ENCODE peak calls at places on chromosomes 12 and 14, in six cellular contexts. One of them, this sample, is unnamed.

GRCh38 chr14:68563256-68564131 is 229.4 kb downstream of the ZFP36L1 start:
- DNase-seq in astrocyte: peak; percentile 79
- DNase-seq in HT1080: no peak
- DNase-seq in GM13977: no peak
- DNase-seq in DMS 273 treated with DMSO at 0.1 percent for 48 hours: no peak
- DNase-seq in T follicular helper cell: no peak
- DNase-seq in this sample: no peak

GRCh38 chr12:51188359-51189051 is 15.6 kb upstream of the TFCP2 start:
- DNase-seq in astrocyte: no peak
- DNase-seq in HT1080: no peak
- DNase-seq in GM13977: peak; percentile 78
- DNase-seq in DMS 273 treated with DMSO at 0.1 percent for 48 hours: no peak
- DNase-seq in T follicular helper cell: no peak
- DNase-seq in this sample: no peak

GRCh38 chr14:96058606-96059200 is 19.5 kb downstream of the C14orf132 start:
- DNase-seq in astrocyte: no peak
- DNase-seq in HT1080: no peak
- DNase-seq in GM13977: no peak
- DNase-seq in DMS 273 treated with DMSO at 0.1 percent for 48 hours: no peak
- DNase-seq in T follicular helper cell: no peak
- DNase-seq in this sample: no peak

GRCh38 chr12:92987846-92988621 is 58.9 kb upstream of the EEA1 start:
- DNase-seq in astrocyte: no peak
- DNase-seq in HT1080: no peak
- DNase-seq in GM13977: peak; percentile 40
- DNase-seq in DMS 273 treated with DMSO at 0.1 percent for 48 hours: no peak
- DNase-seq in T follicular helper cell: no peak
- DNase-seq in this sample: no peak

GRCh38 chr12:113813229-113813541 is 152.9 kb downstream of the RBM19 start:
- DNase-seq in astrocyte: no peak
- DNase-seq in HT1080: no peak
- DNase-seq in GM13977: no peak
- DNase-seq in DMS 273 treated with DMSO at 0.1 percent for 48 hours: no peak
- DNase-seq in T follicular helper cell: no peak
- DNase-seq in this sample: no peak

GRCh38 chr12:46372131-46372851 is at the start of gene SLC38A2:
- DNase-seq in astrocyte: peak; percentile 75
- DNase-seq in HT1080: peak; percentile 94
- DNase-seq in GM13977: peak; percentile 99
- DNase-seq in DMS 273 treated with DMSO at 0.1 percent for 48 hours: peak; percentile 66
- DNase-seq in T follicular helper cell: peak; percentile 96
- DNase-seq in this sample: peak; percentile 87

GRCh38 chr14:69044965-69045555 is 66.0 kb upstream of the ACTN1 start:
- DNase-seq in astrocyte: peak; percentile 91
- DNase-seq in HT1080: no peak
- DNase-seq in GM13977: no peak
- DNase-seq in DMS 273 treated with DMSO at 0.1 percent for 48 hours: peak; percentile 55
- DNase-seq in T follicular helper cell: no peak
- DNase-seq in this sample: no peak

GRCh38 chr12:70467908-70468733 is 102.0 kb downstream of the KCNMB4 start:
- DNase-seq in astrocyte: no peak
- DNase-seq in HT1080: peak; percentile 67
- DNase-seq in GM13977: no peak
- DNase-seq in DMS 273 treated with DMSO at 0.1 percent for 48 hours: no peak
- DNase-seq in T follicular helper cell: no peak
- DNase-seq in this sample: no peak

GRCh38 chr12:90226211-90226610 is 517.6 kb upstream of the ATP2B1 start:
- DNase-seq in astrocyte: no peak
- DNase-seq in HT1080: peak; percentile 16
- DNase-seq in GM13977: no peak
- DNase-seq in DMS 273 treated with DMSO at 0.1 percent for 48 hours: no peak
- DNase-seq in T follicular helper cell: no peak
- DNase-seq in this sample: no peak